ENCODE peak calls at places on chromosomes 6 and 20, in four cellular contexts. One of them, this sample, is unnamed.

GRCh38 chr20:63224272-63225081 is 8.5 kb upstream of the YTHDF1 start:
- DNase-seq in K562: peak; percentile 47
- DNase-seq in HepG2: peak; percentile 56
- DNase-seq in A549: peak; percentile 60
- DNase-seq in this sample: no peak

GRCh38 chr20:24567508-24567907 is 98.1 kb downstream of the SYNDIG1 start:
- DNase-seq in K562: no peak
- DNase-seq in HepG2: no peak
- DNase-seq in A549: no peak
- DNase-seq in this sample: no peak

GRCh38 chr6:168678588-168678987 is 237.6 kb downstream of the SMOC2 start:
- DNase-seq in HepG2: no peak
- DNase-seq in K562: no peak
- DNase-seq in A549: no peak
- DNase-seq in this sample: no peak

GRCh38 chr6:54876365-54876764 is 29.8 kb downstream of the FAM83B start:
- DNase-seq in A549: no peak
- DNase-seq in K562: no peak
- DNase-seq in HepG2: no peak
- DNase-seq in this sample: no peak

GRCh38 chr20:51310216-51310615 is 232.3 kb downstream of the NFATC2 start:
- DNase-seq in A549: no peak
- DNase-seq in HepG2: no peak
- DNase-seq in K562: no peak
- DNase-seq in this sample: no peak

GRCh38 chr20:3875378-3875974 is 13.7 kb upstream of the PANK2 start:
- DNase-seq in K562: no peak
- DNase-seq in A549: no peak
- DNase-seq in HepG2: no peak
- DNase-seq in this sample: no peak

GRCh38 chr20:5171790-5172164 is 45.0 kb downstream of the CDS2 start:
- DNase-seq in K562: peak; percentile 27
- DNase-seq in HepG2: no peak
- DNase-seq in A549: no peak
- DNase-seq in this sample: no peak

GRCh38 chr6:110328231-110328630 is 29.9 kb downstream of the METTL24 start:
- DNase-seq in K562: no peak
- DNase-seq in HepG2: no peak
- DNase-seq in A549: no peak
- DNase-seq in this sample: no peak

GRCh38 chr6:32603888-32604287 is 14.2 kb upstream of the HLA-DRB1 start:
- DNase-seq in HepG2: no peak
- DNase-seq in A549: no peak
- DNase-seq in K562: no peak
- DNase-seq in this sample: no peak

GRCh38 chr20:57264908-57265648 is 1.4 kb downstream of the BMP7 start:
- DNase-seq in HepG2: no peak
- DNase-seq in A549: no peak
- DNase-seq in K562: no peak
- DNase-seq in this sample: no peak

GRCh38 chr6:26304213-26305096 is 60.5 kb upstream of the BTN3A2 start:
- DNase-seq in K562: peak; percentile 26
- DNase-seq in A549: no peak
- DNase-seq in HepG2: no peak
- DNase-seq in this sample: peak; percentile 37

GRCh38 chr6:127120109-127120786 is 1.8 kb downstream of the RSPO3 start:
- DNase-seq in HepG2: no peak
- DNase-seq in A549: no peak
- DNase-seq in K562: no peak
- DNase-seq in this sample: peak; percentile 36

GRCh38 chr6:148501178-148501590 is 158.5 kb downstream of the SASH1 start:
- DNase-seq in A549: no peak
- DNase-seq in K562: no peak
- DNase-seq in HepG2: no peak
- DNase-seq in this sample: no peak
- TF ChIP-seq NR3C1 in A549: no peak
- TF ChIP-seq NR3C1 in K562: no peak
- TF ChIP-seq NR3C1 in HepG2: no peak
- TF ChIP-seq NR3C1 in this sample: no peak

DNA sequence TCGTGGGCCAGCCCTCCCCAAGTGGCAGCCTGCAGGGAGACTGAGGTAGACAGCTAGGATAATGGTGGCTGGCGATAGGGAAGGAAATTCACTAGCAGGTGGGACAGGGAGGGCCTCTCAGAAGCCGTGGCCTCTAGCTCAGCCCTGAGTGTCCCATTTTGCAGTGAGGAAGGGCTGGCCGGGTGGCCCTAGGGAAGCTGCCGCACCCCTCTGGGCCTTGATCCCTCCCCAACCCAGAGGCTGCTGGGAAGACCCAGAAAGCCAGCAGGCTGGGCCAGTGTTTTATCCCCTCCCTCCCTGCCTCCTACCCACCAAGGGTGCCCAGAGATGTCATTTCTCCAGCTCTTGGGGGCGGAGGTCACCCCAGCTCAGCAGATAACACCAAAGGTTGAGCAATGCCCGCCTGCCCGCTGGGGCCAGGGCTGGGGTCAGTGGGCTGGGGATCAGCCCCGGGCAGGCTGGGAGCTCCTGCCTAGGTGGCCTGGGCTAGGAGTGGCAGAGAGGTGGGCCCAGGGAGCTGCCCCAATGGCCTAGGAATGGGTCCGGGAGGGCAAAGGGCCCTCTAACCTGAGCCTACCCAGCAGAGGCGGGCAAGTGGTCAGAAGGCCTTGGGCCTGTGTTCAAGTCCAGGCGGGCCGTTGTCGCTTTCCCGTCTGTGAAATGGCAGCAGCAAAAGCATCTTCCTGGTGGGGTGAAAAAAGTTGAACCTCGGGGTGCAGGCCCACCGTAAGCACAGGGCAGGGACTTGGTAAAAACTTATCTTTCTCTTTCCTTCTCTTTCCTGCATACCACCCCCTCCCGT is 1.6 kb upstream of the CEBPB start:
- DNase-seq in A549: no peak
- DNase-seq in K562: no peak
- DNase-seq in HepG2: peak; percentile 95
- DNase-seq in this sample: no peak
- TF ChIP-seq NR3C1 in A549: no peak
- TF ChIP-seq NR3C1 in K562: no peak
- TF ChIP-seq NR3C1 in HepG2: no peak
- TF ChIP-seq NR3C1 in this sample: no peak

GRCh38 chr6:113767985-113768384 is 89.2 kb upstream of the MARCKS start:
- DNase-seq in K562: no peak
- DNase-seq in A549: no peak
- DNase-seq in HepG2: no peak
- DNase-seq in this sample: no peak
- TF ChIP-seq NR3C1 in K562: no peak
- TF ChIP-seq NR3C1 in A549: no peak
- TF ChIP-seq NR3C1 in HepG2: no peak
- TF ChIP-seq NR3C1 in this sample: no peak

DNA sequence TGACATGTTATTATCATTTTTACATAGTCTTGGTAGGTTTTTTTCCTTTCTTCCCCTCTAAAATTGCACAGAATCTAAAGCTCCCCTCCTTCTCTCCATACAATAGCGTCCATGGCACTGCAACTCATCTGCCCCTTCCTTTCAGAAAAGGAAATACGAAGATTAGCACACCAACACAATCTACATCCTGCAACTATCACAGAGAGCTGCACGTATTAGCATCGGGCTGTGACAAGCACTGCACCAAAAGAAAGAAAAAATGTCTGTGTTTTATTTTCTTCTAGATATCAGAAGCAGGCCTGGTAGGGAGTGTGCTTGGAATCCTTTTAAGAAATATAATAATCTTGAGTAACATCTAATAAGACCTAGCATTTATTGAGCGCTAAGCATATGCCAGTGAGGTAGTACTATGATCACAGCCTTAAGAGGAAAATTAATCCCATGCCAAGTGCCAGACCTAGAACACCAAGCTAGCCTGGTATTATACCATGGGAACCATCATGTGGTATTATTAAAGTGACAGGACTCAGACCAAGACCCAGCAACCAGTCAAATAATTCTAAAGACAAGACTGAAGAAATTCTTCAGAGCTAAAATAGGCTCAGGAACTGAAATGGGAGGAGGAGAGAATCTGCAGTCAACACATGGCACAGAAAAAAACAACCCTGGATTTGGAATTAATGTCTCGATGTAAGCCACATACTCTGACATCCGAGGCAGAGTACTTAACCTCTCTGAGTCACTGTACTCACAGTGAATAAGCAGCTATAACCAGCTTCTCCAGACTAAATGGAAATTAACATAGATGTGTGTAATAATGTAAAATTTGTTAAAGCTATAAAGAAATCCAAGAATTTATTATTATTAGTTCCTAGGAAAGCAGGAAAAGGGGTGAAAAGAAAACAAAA is 124.3 kb downstream of the IPCEF1 start:
- DNase-seq in HepG2: no peak
- DNase-seq in K562: no peak
- DNase-seq in A549: no peak
- DNase-seq in this sample: no peak
- TF ChIP-seq NR3C1 in HepG2: no peak
- TF ChIP-seq NR3C1 in K562: no peak
- TF ChIP-seq NR3C1 in A549: no peak
- TF ChIP-seq NR3C1 in this sample: no peak

DNA sequence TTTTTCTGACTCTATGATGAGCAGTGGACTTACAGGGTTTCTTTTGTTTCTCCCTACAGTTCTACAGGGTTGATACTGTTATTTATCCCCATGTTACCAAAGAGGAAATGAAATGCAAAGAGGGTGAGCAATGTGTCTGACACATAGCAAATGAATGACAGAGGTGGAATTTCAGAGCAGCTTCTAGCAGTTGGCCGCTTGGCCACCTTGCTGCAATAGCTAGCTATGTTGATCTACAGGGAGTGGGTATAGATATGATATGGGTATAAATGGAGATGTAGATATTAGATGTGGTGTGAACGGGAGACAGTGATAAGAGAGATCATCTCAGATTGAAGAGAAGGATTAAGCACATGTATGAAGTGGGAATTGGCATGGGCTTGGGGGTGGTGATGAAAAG is 10.9 kb upstream of the SLC22A3 start:
- DNase-seq in A549: no peak
- DNase-seq in HepG2: no peak
- DNase-seq in K562: no peak
- DNase-seq in this sample: no peak
- TF ChIP-seq NR3C1 in A549: no peak
- TF ChIP-seq NR3C1 in HepG2: no peak
- TF ChIP-seq NR3C1 in K562: no peak
- TF ChIP-seq NR3C1 in this sample: no peak

GRCh38 chr6:143176090-143177021 is 115.7 kb downstream of the AIG1 start:
- DNase-seq in K562: no peak
- DNase-seq in A549: no peak
- DNase-seq in HepG2: no peak
- DNase-seq in this sample: peak; percentile 42
- TF ChIP-seq NR3C1 in K562: no peak
- TF ChIP-seq NR3C1 in A549: no peak
- TF ChIP-seq NR3C1 in HepG2: no peak
- TF ChIP-seq NR3C1 in this sample: no peak

GRCh38 chr6:1079525-1079924 is 232.4 kb upstream of the FOXQ1 start:
- DNase-seq in K562: no peak
- DNase-seq in HepG2: no peak
- DNase-seq in A549: no peak
- DNase-seq in this sample: no peak

GRCh38 chr6:1082040-1082935 is 229.6 kb upstream of the FOXQ1 start:
- DNase-seq in A549: no peak
- DNase-seq in K562: no peak
- DNase-seq in HepG2: no peak
- DNase-seq in this sample: no peak

GRCh38 chr6:1077822-1078221 is 234.1 kb upstream of the FOXQ1 start:
- DNase-seq in HepG2: no peak
- DNase-seq in K562: no peak
- DNase-seq in A549: no peak
- DNase-seq in this sample: no peak

GRCh38 chr6:1081566-1081965 is 230.3 kb upstream of the FOXQ1 start:
- DNase-seq in K562: no peak
- DNase-seq in HepG2: no peak
- DNase-seq in A549: no peak
- DNase-seq in this sample: no peak

DNA sequence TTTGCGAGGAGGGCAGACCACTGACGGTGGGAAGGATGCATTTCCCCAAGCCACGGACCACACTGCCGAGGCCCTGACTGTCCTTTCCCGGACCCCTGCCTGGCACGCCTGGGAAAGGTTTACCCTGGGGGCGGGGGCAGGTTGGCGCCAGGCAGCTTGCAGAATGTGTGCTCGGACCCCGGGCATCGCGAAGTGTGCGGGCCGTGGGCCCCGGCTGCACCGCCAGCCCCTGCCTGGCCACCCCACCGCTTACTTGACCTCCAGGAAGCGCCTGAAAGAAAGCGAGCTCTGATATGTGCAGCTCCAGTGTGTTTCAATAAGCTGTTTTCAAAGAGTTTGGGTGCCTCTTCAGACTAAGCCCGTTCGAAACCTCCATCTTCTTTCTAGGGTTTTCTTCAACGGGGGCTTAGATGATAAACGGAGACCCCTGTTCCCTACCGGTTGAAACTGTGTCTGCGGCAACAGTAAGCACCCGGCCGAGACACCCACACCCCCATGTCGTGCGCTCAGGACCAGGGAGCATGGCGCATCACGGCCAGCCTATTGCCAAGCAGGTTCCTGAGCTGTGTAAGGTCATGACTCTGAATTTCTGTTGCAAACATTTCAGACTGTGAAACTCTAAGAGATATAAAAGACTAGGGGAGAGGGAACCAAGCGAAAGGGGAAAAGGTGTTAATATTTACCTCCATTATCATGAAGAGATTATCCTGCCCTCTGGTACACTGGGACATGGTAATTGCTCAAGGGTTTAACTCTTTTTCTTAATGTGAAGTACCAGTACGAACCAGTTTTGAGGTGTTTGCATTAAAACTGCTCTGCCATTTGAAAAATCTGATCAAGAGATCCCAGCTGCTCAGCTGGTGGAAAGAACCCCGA is 231.2 kb upstream of the FOXQ1 start:
- DNase-seq in K562: no peak
- DNase-seq in A549: no peak
- DNase-seq in HepG2: no peak
- DNase-seq in this sample: no peak
- TF ChIP-seq NR3C1 in K562: no peak
- TF ChIP-seq NR3C1 in A549: no peak
- TF ChIP-seq NR3C1 in HepG2: no peak
- TF ChIP-seq NR3C1 in this sample: no peak

GRCh38 chr20:33516882-33517281 is 27.0 kb downstream of the CBFA2T2 start:
- DNase-seq in K562: no peak
- DNase-seq in A549: no peak
- DNase-seq in HepG2: no peak
- DNase-seq in this sample: no peak

GRCh38 chr20:33518071-33518470 is 28.2 kb downstream of the CBFA2T2 start:
- DNase-seq in HepG2: no peak
- DNase-seq in A549: no peak
- DNase-seq in K562: no peak
- DNase-seq in this sample: no peak

GRCh38 chr20:33522256-33522820 is 32.4 kb downstream of the CBFA2T2 start:
- DNase-seq in A549: no peak
- DNase-seq in K562: no peak
- DNase-seq in HepG2: no peak
- DNase-seq in this sample: no peak

GRCh38 chr20:33524261-33524660 is 34.4 kb downstream of the CBFA2T2 start:
- DNase-seq in K562: no peak
- DNase-seq in A549: no peak
- DNase-seq in HepG2: no peak
- DNase-seq in this sample: no peak

GRCh38 chr20:33521461-33521860 is 31.6 kb downstream of the CBFA2T2 start:
- DNase-seq in K562: no peak
- DNase-seq in A549: no peak
- DNase-seq in HepG2: no peak
- DNase-seq in this sample: no peak
- TF ChIP-seq NR3C1 in K562: no peak
- TF ChIP-seq NR3C1 in A549: no peak
- TF ChIP-seq NR3C1 in HepG2: no peak
- TF ChIP-seq NR3C1 in this sample: no peak

This sample was measured in WTC11.